ENCODE peak calls at places on chromosomes 5 and 9, in ten cellular contexts. J is HEK293T; S is Karpas-422; E is HuH-7.5; D is GM03348; X is stimulated activated CD4-positive, alpha-beta T cell treated with anti-CD3 and anti-CD28 coated beads, Interleukin-4, amount 100 ng/mL, for 24 hours; Z is type B pancreatic cell; A is HuH-7; M is naive thymus-derived CD8-positive, alpha-beta T cell; K is LHCN-M2. R is an unnamed sample.

GRCh38 chr9:132673355-132673754 is 3.1 kb downstream of the GTF3C4 start:
- DNase-seq in J (peak), S (no peak), E (peak), D (peak), X (peak), Z (no peak), A (peak), M (no peak), K (peak), R (peak)

GRCh38 chr9:1050125-1050895 is at the start of gene DMRT2:
- DNase-seq in J (no peak), S (peak), E (peak), D (peak), X (peak), Z (peak), A (no peak), M (no peak), K (peak), R (peak)

GRCh38 chr9:114310471-114311450 is 12.1 kb upstream of the ORM1 start:
- DNase-seq in J (peak), S (no peak), E (no peak), D (no peak), X (no peak), Z (peak), A (no peak), M (no peak), K (no peak), R (no peak)

GRCh38 chr5:81506900-81507588 is 113.1 kb upstream of the ACOT12 start:
- DNase-seq in J (peak), S (peak), E (peak), D (peak), X (peak), Z (no peak), A (peak), M (peak), K (peak), R (peak)

GRCh38 chr9:23644906-23645305 is 181.1 kb downstream of the ELAVL2 start:
- DNase-seq in J (no peak), S (no peak), E (no peak), D (no peak), X (no peak), Z (no peak), A (no peak), M (no peak), K (no peak), R (no peak)

GRCh38 chr5:120942551-120942950 is 478.5 kb downstream of the PRR16 start:
- DNase-seq in J (no peak), S (no peak), E (no peak), D (no peak), X (no peak), Z (no peak), A (no peak), M (no peak), K (no peak), R (peak)

GRCh38 chr5:107867266-107867665 is 196.5 kb upstream of the EFNA5 start:
- DNase-seq in J (no peak), S (no peak), E (no peak), D (no peak), X (no peak), Z (no peak), A (no peak), M (no peak), K (no peak), R (no peak)

GRCh38 chr9:33466565-33467495 is 6.9 kb downstream of the NOL6 start:
- DNase-seq in J (peak), S (peak), E (peak), D (peak), X (peak), Z (peak), A (peak), M (peak), K (no peak), R (peak)

GRCh38 chr5:37840036-37840909 is at the start of gene GDNF:
- DNase-seq in J (peak), S (no peak), E (peak), D (peak), X (no peak), Z (peak), A (peak), M (no peak), K (peak), R (peak)

R was measured in adipocyte.